ENCODE peak calls at places on chromosomes 7 and 10, in nine cellular contexts. L is head of caudate nucleus; T is hypothalamus; A is GM06990; J is stimulated activated CD8-positive, alpha-beta memory T cell treated with anti-CD3 and anti-CD28 coated beads, Interleukin-2, amount 100 ng/mL, for 48 hours; B is small intestine; O is NCI-H1105; F is nephron progenitor cell; E is chondrocyte. M is an unnamed sample.
A peak's percentile ranks its signal among the peaks of the same experiment; 100 is the strongest.

GRCh38 chr10:126380352-126381076 is 7.8 kb downstream of the ADAM12 start:
- DNase-seq in L (no peak), T (no peak), A (no peak), J (no peak), B (no peak), O (no peak), F (no peak), E (no peak), M (no peak)

GRCh38 chr7:91694221-91694856 is 186.2 kb downstream of the MTERF1 start:
- DNase-seq in L (no peak), T (no peak), A (no peak), J (no peak), B (no peak), O (no peak), F (no peak), E (no peak), M (no peak)

GRCh38 chr10:96230527-96230926 is 40.8 kb downstream of the BLNK start:
- DNase-seq in L (no peak), T (no peak), A (no peak), J (no peak), B (no peak), O (no peak), F (no peak), E (no peak), M (no peak)

GRCh38 chr10:84938117-84938905 is 609.9 kb downstream of the CCSER2 start:
- DNase-seq in L (no peak), T (no peak), A (no peak), J (no peak), B (no peak), O (no peak), F (no peak), E (no peak), M (no peak)

GRCh38 chr7:150399861-150400778 is 21.0 kb downstream of the ZNF775 start:
- DNase-seq in L (no peak), T (no peak), A (no peak), J (no peak), B (peak; percentile 41), O (no peak), F (no peak), E (no peak), M (peak; percentile 43)

GRCh38 chr7:35537067-35538023 is 157.6 kb downstream of the HERPUD2 start:
- DNase-seq in L (peak; percentile 81), T (peak; percentile 76), A (peak; percentile 72), J (peak; percentile 65), B (peak; percentile 71), O (peak; percentile 66), F (peak; percentile 89), E (no peak), M (peak; percentile 85)

GRCh38 chr7:81624021-81624630 is 145.7 kb downstream of the HGF start:
- DNase-seq in L (no peak), T (no peak), A (no peak), J (no peak), B (no peak), O (no peak), F (no peak), E (no peak), M (no peak)

GRCh38 chr10:72162978-72163377 is 52.8 kb upstream of the ANAPC16 start:
- DNase-seq in L (no peak), T (no peak), A (peak; percentile 75), J (no peak), B (no peak), O (no peak), F (no peak), E (no peak), M (no peak)

GRCh38 chr7:67406941-67407340 is 410.3 kb downstream of the TYW1 start:
- DNase-seq in L (no peak), T (no peak), A (no peak), J (no peak), B (no peak), O (no peak), F (no peak), E (peak; percentile 1), M (no peak)

GRCh38 chr7:156021476-156021875 is 209.2 kb upstream of the SHH start:
- DNase-seq in L (no peak), T (no peak), A (no peak), J (no peak), B (no peak), O (no peak), F (no peak), E (no peak), M (no peak)

GRCh38 chr7:1056006-1056784 is 11.8 kb downstream of the GPR146 start:
- DNase-seq in L (no peak), T (no peak), A (no peak), J (no peak), B (no peak), O (no peak), F (no peak), E (peak; percentile 92), M (no peak)

M was measured in ecto neural progenitor cell.